ENCODE peak calls at places on chromosome 2, in five cellular contexts. I, H, V, R and Q are unnamed samples.

GRCh38 chr2:7726989-7727388 is 809.8 kb downstream of the RNF144A start:
- DNase-seq in R (no peak), H (no peak), V (no peak), I (no peak), Q (no peak)

GRCh38 chr2:195343540-195343939 is 313.5 kb upstream of the SLC39A10 start:
- DNase-seq in V (no peak), H (no peak), R (no peak), I (no peak), Q (no peak)

GRCh38 chr2:127857494-127857818 is 499 bp downstream of the POLR2D start:
- DNase-seq in R (peak; percentile 52), V (no peak), H (no peak), I (no peak), Q (no peak)

GRCh38 chr2:231541605-231542509 is 11.6 kb upstream of the NMUR1 start:
- DNase-seq in I (no peak), V (peak; percentile 27), H (no peak), R (no peak), Q (no peak)

GRCh38 chr2:166384774-166385173 is 9.0 kb upstream of the SCN9A start:
- DNase-seq in R (peak; percentile 42), I (peak; percentile 52), H (no peak), V (peak; percentile 33), Q (peak; percentile 27)

GRCh38 chr2:240237609-240238151 is 97.2 kb upstream of the OTOS start:
- DNase-seq in V (peak; percentile 24), I (peak; percentile 85), R (no peak), H (no peak), Q (no peak)

GRCh38 chr2:137925599-137925998 is 38.7 kb upstream of the HNMT start:
- DNase-seq in R (no peak), V (no peak), H (no peak), I (peak; percentile 50), Q (no peak)

GRCh38 chr2:47225061-47225783 is 70.1 kb upstream of the STPG4 start:
- DNase-seq in V (peak; percentile 50), I (peak; percentile 88), R (peak; percentile 63), H (no peak), Q (peak; percentile 97)

GRCh38 chr2:203548887-203549286 is 13.8 kb upstream of the RAPH1 start:
- DNase-seq in V (no peak), I (no peak), R (no peak), H (no peak), Q (no peak)

GRCh38 chr2:200788129-200788718 is 23.5 kb upstream of the BZW1 start:
- DNase-seq in V (no peak), R (no peak), H (no peak), I (peak; percentile 78), Q (no peak)

GRCh38 chr2:28906821-28907220 is 12.4 kb downstream of the WDR43 start:
- DNase-seq in V (no peak), H (no peak), R (no peak), I (no peak), Q (no peak)

GRCh38 chr2:71570951-71571460 is 117.6 kb downstream of the DYSF start:
- DNase-seq in R (no peak), H (no peak), V (no peak), I (no peak), Q (no peak)

GRCh38 chr2:83233284-83233683 is 1225.8 kb downstream of the SUCLG1 start:
- DNase-seq in I (no peak), H (no peak), V (no peak), R (no peak), Q (no peak)

GRCh38 chr2:13968811-13969210 is 663.7 kb upstream of the LRATD1 start:
- DNase-seq in R (no peak), H (no peak), V (no peak), I (no peak), Q (no peak)

GRCh38 chr2:194343167-194343566 is 1313.9 kb upstream of the SLC39A10 start:
- DNase-seq in I (no peak), R (no peak), H (no peak), V (no peak), Q (no peak)

GRCh38 chr2:143873886-143874285 is 646.0 kb downstream of the ZEB2 start:
- DNase-seq in V (no peak), R (no peak), I (no peak), H (no peak), Q (no peak)

GRCh38 chr2:227788556-227788955 is 25.1 kb upstream of the CCL20 start:
- DNase-seq in I (no peak), V (no peak), R (no peak), H (no peak), Q (no peak)

GRCh38 chr2:202717598-202718310 is 83.0 kb downstream of the FAM117B start:
- DNase-seq in H (no peak), V (no peak), I (no peak), R (no peak), Q (no peak)

GRCh38 chr2:231489990-231490389 is 25.7 kb upstream of the NCL start:
- DNase-seq in I (no peak), V (no peak), H (no peak), R (no peak), Q (no peak)

GRCh38 chr2:218405365-218406208 is 5.9 kb downstream of the CTDSP1 start:
- DNase-seq in I (no peak), V (no peak), H (no peak), R (peak; percentile 42), Q (no peak)

GRCh38 chr2:236688563-236689392 is 119.2 kb downstream of the ACKR3 start:
- DNase-seq in V (no peak), R (no peak), H (no peak), I (no peak), Q (no peak)

GRCh38 chr2:47899915-47900314 is 6.4 kb downstream of the FBXO11 start:
- DNase-seq in I (no peak), H (no peak), R (no peak), V (no peak), Q (no peak)

GRCh38 chr2:232473467-232473890 is 14.2 kb downstream of the ECEL1 start:
- DNase-seq in V (no peak), I (no peak), H (no peak), R (peak; percentile 70), Q (no peak)

GRCh38 chr2:201643216-201643651 is at the start of gene TMEM237:
- DNase-seq in R (peak; percentile 84), H (no peak), V (no peak), I (peak; percentile 16), Q (peak; percentile 13)

GRCh38 chr2:234467289-234467688 is 29.6 kb downstream of the ARL4C start:
- DNase-seq in H (no peak), R (no peak), V (no peak), I (peak; percentile 92), Q (no peak)

GRCh38 chr2:12918841-12919445 is 202.2 kb downstream of the TRIB2 start:
- DNase-seq in I (peak; percentile 89), R (no peak), V (no peak), H (no peak), Q (no peak)

GRCh38 chr2:112085916-112086669 is 31.0 kb downstream of the TMEM87B start:
- DNase-seq in V (no peak), I (no peak), H (no peak), R (no peak), Q (no peak)

GRCh38 chr2:181678033-181678586 is 2.2 kb downstream of the NEUROD1 start:
- DNase-seq in V (peak; percentile 41), I (peak; percentile 78), R (no peak), H (no peak), Q (peak; percentile 45)

GRCh38 chr2:161146996-161147395 is 13.2 kb upstream of the TANK start:
- DNase-seq in H (no peak), R (no peak), V (no peak), I (no peak), Q (no peak)

GRCh38 chr2:168814046-168814445 is 11.6 kb downstream of the NOSTRIN start:
- DNase-seq in R (no peak), H (no peak), I (peak; percentile 63), V (no peak), Q (no peak)

DNA sequence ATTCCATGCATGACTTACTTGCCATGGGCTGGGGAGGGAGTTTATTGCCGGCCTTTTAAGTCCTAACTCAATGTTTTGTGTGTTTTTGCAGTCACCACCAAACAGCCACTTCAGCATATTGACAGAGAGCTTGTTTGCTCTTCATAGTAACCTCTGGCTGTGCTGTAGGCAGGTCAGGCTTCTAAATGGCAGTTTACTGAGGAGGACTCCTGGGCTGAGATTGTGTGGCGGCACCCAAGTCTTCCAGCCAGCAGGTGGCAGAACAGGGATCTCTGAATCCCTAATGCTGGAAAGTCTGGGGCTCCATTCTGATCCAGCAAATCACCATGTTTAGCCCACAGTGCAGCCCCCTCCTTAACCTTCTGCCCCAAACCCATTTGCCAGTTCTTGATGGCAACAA is 121.2 kb downstream of the CAPN13 start:
- DNase-seq in I (no peak), V (peak; percentile 33), R (peak; percentile 50), H (no peak), Q (peak; percentile 59)
- TF ChIP-seq MXI1 in I (no peak), V (no peak), R (no peak), H (no peak), Q (no peak)

GRCh38 chr2:134178109-134178877 is 75.6 kb upstream of the MGAT5 start:
- DNase-seq in H (no peak), I (peak; percentile 11), R (no peak), V (no peak), Q (no peak)

GRCh38 chr2:134183679-134184078 is 70.2 kb upstream of the MGAT5 start:
- DNase-seq in H (no peak), V (no peak), I (no peak), R (no peak), Q (no peak)

GRCh38 chr2:134177351-134177931 is 76.4 kb upstream of the MGAT5 start:
- DNase-seq in V (no peak), I (peak; percentile 27), H (no peak), R (no peak), Q (no peak)

GRCh38 chr2:134185639-134186038 is 68.2 kb upstream of the MGAT5 start:
- DNase-seq in H (no peak), I (no peak), R (no peak), V (no peak), Q (no peak)

DNA sequence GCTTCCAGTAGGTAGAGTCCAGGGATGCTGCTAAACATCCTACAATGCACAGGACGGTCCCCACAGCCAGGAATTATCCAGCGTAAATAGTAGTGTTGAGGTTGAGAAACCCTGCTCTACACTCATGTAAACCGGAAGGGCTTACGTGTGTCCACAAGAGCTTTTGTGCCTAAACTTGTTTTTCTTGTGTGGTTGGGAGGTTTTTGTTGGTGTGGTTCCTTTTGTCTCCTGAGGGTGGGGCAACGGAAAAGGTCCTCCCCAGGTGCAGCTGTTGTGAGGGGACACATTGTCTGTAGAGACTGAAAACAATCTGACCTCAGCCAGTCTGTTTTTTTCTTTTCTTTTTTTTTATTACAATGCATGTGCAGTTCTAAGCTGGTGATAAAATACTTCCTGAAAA is 72.7 kb upstream of the MGAT5 start:
- DNase-seq in V (no peak), I (no peak), R (no peak), H (peak; percentile 49), Q (no peak)
- TF ChIP-seq MXI1 in V (no peak), I (no peak), R (no peak), H (no peak), Q (no peak)

GRCh38 chr2:239179851-239180371 is 220.9 kb downstream of the HDAC4 start:
- DNase-seq in H (no peak), R (no peak), I (no peak), V (no peak), Q (no peak)
- TF ChIP-seq MXI1 in H (no peak), R (no peak), I (no peak), V (no peak), Q (no peak)

GRCh38 chr2:42906557-42907380 is 114.4 kb upstream of the HAAO start:
- DNase-seq in I (peak; percentile 27), V (peak; percentile 74), R (peak; percentile 85), H (no peak), Q (no peak)
- TF ChIP-seq MXI1 in I (no peak), V (no peak), R (no peak), H (no peak), Q (no peak)